ENCODE peak calls at places on chromosomes 12 and 14, in four cellular contexts. D is MM.1S, F is mesenchymal stem cell, T is adipocyte. O is an unnamed sample.
A peak's percentile ranks its signal among the peaks of the same experiment; 100 is the strongest.

GRCh38 chr14:52951730-52952481 is 1.1 kb upstream of the FERMT2 start:
- DNase-seq in D (no peak), F (peak; percentile 87), T (peak; percentile 87), O (peak; percentile 79)

GRCh38 chr12:84043355-84043754 is 869.2 kb downstream of the SLC6A15 start:
- DNase-seq in D (no peak), F (no peak), T (no peak), O (no peak)

GRCh38 chr14:100762089-100762515 is 35.4 kb downstream of the DLK1 start:
- DNase-seq in D (no peak), F (peak; percentile 85), T (peak; percentile 27), O (peak; percentile 80)

GRCh38 chr12:57280234-57281062 is 29.5 kb upstream of the STAC3 start:
- DNase-seq in F (peak; percentile 92), D (no peak), T (peak; percentile 79), O (peak; percentile 83)

GRCh38 chr14:29822430-29822709 is 105.3 kb downstream of the PRKD1 start:
- DNase-seq in F (peak; percentile 38), T (peak; percentile 60), D (no peak), O (peak; percentile 24)

GRCh38 chr14:75926431-75926830 is 55.4 kb downstream of the TGFB3 start:
- DNase-seq in D (no peak), F (no peak), T (no peak), O (no peak)

GRCh38 chr14:68937790-68938514 is 41.1 kb downstream of the ACTN1 start:
- DNase-seq in D (no peak), F (no peak), T (peak; percentile 49), O (peak; percentile 56)

GRCh38 chr14:68691031-68691864 is 101.6 kb downstream of the ZFP36L1 start:
- DNase-seq in D (no peak), T (no peak), F (no peak), O (no peak)

GRCh38 chr12:104237930-104238329 is 22.4 kb downstream of the TXNRD1 start:
- DNase-seq in F (no peak), T (no peak), D (no peak), O (no peak)

GRCh38 chr12:9888665-9889273 is 7.5 kb downstream of the KLRF2 start:
- DNase-seq in F (no peak), T (no peak), D (no peak), O (no peak)

GRCh38 chr14:23487216-23487615 is 17.7 kb downstream of the NGDN start:
- DNase-seq in T (no peak), D (no peak), F (no peak), O (no peak)

GRCh38 chr14:21070083-21070609 is at the start of gene ARHGEF40:
- DNase-seq in D (peak; percentile 13), F (peak; percentile 53), T (peak; percentile 85), O (peak; percentile 41)

GRCh38 chr12:29741342-29742241 is 42.1 kb downstream of the TMTC1 start:
- DNase-seq in T (peak; percentile 70), F (peak; percentile 85), D (no peak), O (peak; percentile 93)

GRCh38 chr14:69441948-69442347 is 42.6 kb upstream of the PLEKHD1 start:
- DNase-seq in T (peak; percentile 48), F (no peak), D (no peak), O (no peak)

GRCh38 chr12:2691001-2691339 is 103.8 kb upstream of the FKBP4 start:
- DNase-seq in T (no peak), F (peak; percentile 66), D (peak; percentile 68), O (peak; percentile 21)

GRCh38 chr12:2691340-2692111 is 103.2 kb upstream of the FKBP4 start:
- DNase-seq in D (peak; percentile 85), F (no peak), T (no peak), O (peak; percentile 6)

GRCh38 chr12:2692156-2692555 is 102.6 kb upstream of the FKBP4 start:
- DNase-seq in F (no peak), D (peak; percentile 47), T (no peak), O (no peak)

GRCh38 chr12:2693980-2694379 is 100.8 kb upstream of the FKBP4 start:
- DNase-seq in T (no peak), D (no peak), F (no peak), O (no peak)

GRCh38 chr12:2693204-2693860 is 101.4 kb upstream of the FKBP4 start:
- DNase-seq in F (no peak), D (no peak), T (no peak), O (no peak)
- H3K9ac ChIP-seq in F (no peak overlapping the region), D (no peak overlapping the region), T (no peak overlapping the region), O (no peak overlapping the region)

GRCh38 chr12:132813443-132813842 is 15.2 kb downstream of the GOLGA3 start:
- DNase-seq in F (no peak), T (no peak), D (no peak), O (no peak)
- H3K9ac ChIP-seq in F (no peak overlapping the region), T (no peak overlapping the region), D (no peak overlapping the region), O (no peak overlapping the region)

GRCh38 chr14:64539186-64539552 is 1.4 kb upstream of the HSPA2 start:
- DNase-seq in T (no peak), D (no peak), F (no peak), O (peak; percentile 45)
- H3K9ac ChIP-seq in T (peak overlapping the region; percentile 68), D (no peak overlapping the region), F (peak overlapping the region; percentile 84), O (peak overlapping the region; percentile 48)

DNA sequence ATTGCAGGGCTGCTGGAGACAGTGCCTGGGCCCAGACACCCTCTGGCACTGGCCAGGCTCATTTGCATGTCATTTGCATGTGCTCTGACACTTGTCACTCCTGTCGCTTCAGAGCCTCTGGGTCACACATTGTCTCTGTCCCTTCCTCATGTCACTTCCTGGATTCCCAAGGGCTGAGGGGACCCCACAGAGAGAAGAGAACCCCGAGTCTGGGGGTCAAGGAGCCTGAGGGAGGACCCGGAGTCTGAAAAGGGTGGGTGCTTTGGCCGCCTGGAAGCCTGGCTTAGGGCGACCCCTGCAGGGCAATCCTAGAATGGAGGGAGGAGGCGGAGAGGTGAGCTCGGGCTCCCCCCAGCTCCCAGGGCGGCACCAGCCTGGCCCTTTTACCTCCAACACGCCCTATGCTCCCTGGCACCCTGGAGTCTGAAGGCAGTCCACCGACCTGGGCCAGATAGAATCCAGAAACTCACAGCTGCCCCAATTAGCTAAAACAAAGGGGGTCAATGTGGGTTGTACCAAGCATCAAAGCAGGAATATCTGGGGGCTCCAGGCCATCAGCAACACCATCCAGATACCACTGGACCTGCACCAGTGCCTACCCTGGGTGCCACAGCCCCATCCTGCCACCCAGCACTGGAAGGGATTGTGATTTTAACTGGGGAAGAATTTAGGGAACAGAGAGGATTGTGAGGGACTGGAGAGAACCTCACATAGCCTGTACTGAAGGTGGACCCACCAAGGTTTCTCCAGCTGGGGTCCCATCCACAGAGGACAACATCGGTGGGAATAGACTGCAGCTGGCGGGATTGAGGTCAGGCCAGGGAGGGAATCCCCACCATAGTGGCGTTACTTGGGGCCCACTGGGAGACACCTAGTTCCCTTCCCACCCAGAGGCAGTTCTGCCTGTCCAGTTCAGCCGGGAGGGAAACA is 21.8 kb upstream of the KRT78 start:
- DNase-seq in T (peak; percentile 54), F (peak; percentile 48), D (peak; percentile 44), O (no peak)
- H3K9ac ChIP-seq in T (peak overlapping the region; percentile 57), F (peak overlapping the region; percentile 69), D (no peak overlapping the region), O (no peak overlapping the region)

GRCh38 chr14:31819281-31819680 is 257.8 kb upstream of the ARHGAP5 start:
- DNase-seq in F (no peak), D (no peak), T (peak; percentile 41), O (no peak)
- H3K9ac ChIP-seq in F (no peak overlapping the region), D (no peak overlapping the region), T (no peak overlapping the region), O (no peak overlapping the region)

GRCh38 chr14:99284254-99285004 is 12.4 kb upstream of the BCL11B start:
- DNase-seq in D (no peak), T (no peak), F (no peak), O (no peak)
- H3K9ac ChIP-seq in D (no peak overlapping the region), T (no peak overlapping the region), F (no peak overlapping the region), O (no peak overlapping the region)

GRCh38 chr14:91315844-91316267 is 71.4 kb upstream of the GPR68 start:
- DNase-seq in D (peak; percentile 73), T (no peak), F (no peak), O (no peak)

GRCh38 chr14:91313852-91314251 is 69.3 kb upstream of the GPR68 start:
- DNase-seq in D (no peak), T (no peak), F (no peak), O (no peak)

GRCh38 chr14:91318911-91319310 is 74.4 kb upstream of the GPR68 start:
- DNase-seq in F (no peak), T (no peak), D (no peak), O (no peak)

GRCh38 chr14:91317381-91318313 is 73.1 kb upstream of the GPR68 start:
- DNase-seq in T (no peak), D (peak; percentile 67), F (no peak), O (peak; percentile 8)

GRCh38 chr14:91316761-91317160 is 72.3 kb upstream of the GPR68 start:
- DNase-seq in D (no peak), F (no peak), T (no peak), O (no peak)
- H3K9ac ChIP-seq in D (peak overlapping the region; percentile 52), F (no peak overlapping the region), T (no peak overlapping the region), O (no peak overlapping the region)